ENCODE peak calls at places on chromosomes 2 and 18, in ten cellular contexts. S is HCT116, G is H1, M is IMR-90, L is spleen, Z is adrenal gland, X is heart left ventricle, U is thyroid gland, K is right lobe of liver, R is body of pancreas. I is an unnamed sample. For H3K27me3, the result is how much of the 10 kb centered on the place peaks cover.

GRCh38 chr2:179825494-179825893 is 35.9 kb downstream of the ZNF385B start:
- DNase-seq in X (no peak), Z (no peak), U (no peak), S (no peak), K (no peak), M (no peak), L (no peak), R (no peak), G (no peak), I (no peak)

GRCh38 chr2:22897428-22897827 is 487.6 kb upstream of the KLHL29 start:
- DNase-seq in X (no peak), R (no peak), L (no peak), M (no peak), K (no peak), Z (no peak), U (no peak), S (no peak), G (no peak), I (no peak)

GRCh38 chr2:173657996-173658717 is 303.5 kb downstream of the CDCA7 start:
- DNase-seq in R (peak), U (no peak), M (peak), G (no peak), K (no peak), L (no peak), S (peak), X (no peak), Z (peak), I (no peak)

GRCh38 chr2:64779117-64779690 is 125.5 kb upstream of the SERTAD2 start:
- DNase-seq in X (no peak), S (no peak), L (no peak), K (no peak), M (peak), R (no peak), U (peak), G (no peak), Z (peak), I (no peak)

GRCh38 chr18:60358516-60358915 is 14.1 kb downstream of the MC4R start:
- DNase-seq in U (no peak), Z (no peak), G (no peak), X (no peak), K (no peak), M (peak), L (no peak), S (no peak), R (no peak), I (no peak)

GRCh38 chr2:75710220-75710576 is 517 bp downstream of the GCFC2 start:
- DNase-seq in Z (no peak), K (no peak), L (no peak), R (no peak), G (no peak), M (no peak), X (no peak), S (no peak), U (no peak), I (no peak)

GRCh38 chr2:134089454-134089853 is 164.4 kb upstream of the MGAT5 start:
- DNase-seq in M (no peak), L (no peak), U (no peak), S (no peak), Z (no peak), R (no peak), G (no peak), X (no peak), K (no peak), I (no peak)

GRCh38 chr2:28471701-28472236 is 24.1 kb upstream of the PLB1 start:
- DNase-seq in Z (no peak), K (no peak), R (no peak), S (no peak), L (peak), M (no peak), X (no peak), U (no peak), G (no peak), I (no peak)

GRCh38 chr18:23735021-23735464 is 45.8 kb downstream of the LAMA3 start:
- DNase-seq in S (no peak), G (no peak), Z (no peak), K (no peak), U (no peak), R (no peak), M (no peak), X (no peak), L (no peak), I (no peak)

GRCh38 chr2:154762638-154763037 is 64.1 kb downstream of the KCNJ3 start:
- DNase-seq in R (no peak), G (no peak), L (no peak), Z (no peak), U (no peak), M (no peak), K (no peak), S (no peak), X (no peak), I (no peak)

GRCh38 chr2:60958361-60958760 is 59.2 kb upstream of the PEX13 start:
- DNase-seq in U (no peak), S (no peak), R (no peak), Z (no peak), K (no peak), M (peak), G (no peak), X (no peak), L (no peak), I (no peak)

GRCh38 chr18:23740105-23740830 is 51.0 kb downstream of the LAMA3 start:
- DNase-seq in R (no peak), Z (no peak), L (no peak), U (no peak), M (no peak), X (no peak), K (no peak), S (no peak), G (no peak), I (no peak)

GRCh38 chr2:64645014-64645418 is 8.7 kb downstream of the SERTAD2 start:
- DNase-seq in L (no peak), R (peak), X (peak), G (no peak), S (no peak), M (peak), U (peak), K (no peak), Z (peak), I (no peak)

GRCh38 chr2:189625636-189626035 is 35.6 kb upstream of the ASNSD1 start:
- DNase-seq in K (no peak), R (no peak), X (no peak), M (no peak), U (no peak), G (no peak), S (no peak), Z (no peak), L (no peak), I (no peak)

GRCh38 chr2:231632559-231633142 is 40.0 kb downstream of the TEX44 start:
- DNase-seq in G (no peak), R (no peak), X (no peak), L (no peak), M (peak), Z (no peak), S (no peak), K (no peak), U (no peak), I (no peak)

GRCh38 chr2:16649353-16650286 is 16.0 kb downstream of the CYRIA start:
- DNase-seq in X (no peak), R (no peak), M (no peak), K (no peak), L (no peak), Z (no peak), U (no peak), S (no peak), G (no peak), I (no peak)

GRCh38 chr18:7598167-7599062 is 31.3 kb downstream of the PTPRM start:
- DNase-seq in K (no peak), G (no peak), X (no peak), U (no peak), Z (no peak), S (no peak), M (peak), L (no peak), R (peak), I (no peak)

GRCh38 chr2:82481207-82481606 is 1977.9 kb downstream of the SUCLG1 start:
- DNase-seq in G (no peak), K (no peak), X (no peak), R (no peak), S (no peak), M (no peak), L (no peak), U (no peak), Z (no peak), I (no peak)

GRCh38 chr2:166249318-166249717 is 121.5 kb upstream of the SCN1A start:
- DNase-seq in L (no peak), K (no peak), M (no peak), R (no peak), G (no peak), U (no peak), X (no peak), S (no peak), Z (no peak), I (no peak)

GRCh38 chr2:25184254-25184653 is 15.9 kb upstream of the POMC start:
- DNase-seq in Z (no peak), X (no peak), M (no peak), R (peak), G (no peak), L (no peak), S (no peak), U (no peak), K (no peak), I (no peak)

GRCh38 chr18:53864758-53865157 is 359.7 kb downstream of the MBD2 start:
- DNase-seq in U (no peak), Z (no peak), G (no peak), K (no peak), X (no peak), M (no peak), L (no peak), R (no peak), S (no peak), I (no peak)

GRCh38 chr2:70830333-70830732 is 5.3 kb downstream of the CD207 start:
- DNase-seq in R (no peak), S (no peak), K (no peak), U (no peak), X (no peak), Z (no peak), L (no peak), G (no peak), M (no peak), I (no peak)

GRCh38 chr2:28626891-28627421 is 124.7 kb upstream of the PPP1CB start:
- DNase-seq in X (no peak), S (no peak), R (peak), L (peak), Z (peak), U (no peak), G (no peak), M (peak), K (no peak), I (no peak)

GRCh38 chr2:201233192-201234166 is 26.9 kb upstream of the CASP8 start:
- DNase-seq in Z (peak), K (peak), G (peak), M (no peak), S (peak), X (peak), L (peak), U (peak), R (peak), I (peak)
- TF ChIP-seq POLR2A in Z (peak), K (peak), G (no peak), M (no peak), S (peak), X (peak), L (peak), U (no peak), R (no peak), I (no peak)

DNA sequence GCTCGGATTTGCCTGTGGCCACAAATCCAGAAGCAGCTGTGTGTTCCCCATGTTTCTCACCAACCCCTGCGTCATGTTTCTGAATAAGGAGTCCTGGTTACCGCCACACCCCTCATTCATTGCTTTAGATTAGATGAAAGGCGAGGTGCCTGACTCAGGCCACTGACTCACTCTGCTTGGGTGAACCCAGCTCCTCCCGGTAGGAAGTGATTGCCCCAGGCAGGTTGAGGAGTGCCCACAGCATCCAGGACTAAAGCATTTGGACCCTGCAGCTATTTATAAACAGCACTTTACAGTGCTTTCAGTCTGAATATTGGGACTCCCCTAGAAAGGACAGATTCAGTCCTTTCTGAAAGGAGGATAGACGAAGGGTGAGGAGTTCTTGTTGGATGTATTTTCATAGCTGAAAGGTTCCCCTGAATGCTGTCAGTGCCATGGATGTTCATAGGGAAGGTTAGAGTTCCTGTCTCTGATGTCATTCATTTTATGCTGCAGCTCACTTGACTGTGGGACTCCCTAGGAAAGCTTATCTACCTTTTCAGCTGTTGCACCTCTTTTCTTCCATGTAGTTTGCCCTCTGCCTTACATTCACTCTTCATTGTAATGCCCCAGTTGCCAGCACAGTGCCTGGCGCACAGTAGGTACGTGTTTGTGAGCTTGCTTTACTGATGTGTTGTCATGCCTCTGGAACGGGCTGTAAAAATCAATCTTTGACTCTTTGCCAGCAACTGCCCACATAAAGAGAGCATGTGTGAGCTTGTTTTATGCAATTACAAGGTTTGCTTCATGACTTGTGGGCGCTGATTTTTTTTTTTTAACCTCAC is 14.9 kb downstream of the ITGA6 start:
- DNase-seq in R (peak), G (no peak), L (no peak), K (no peak), U (no peak), X (no peak), S (peak), M (peak), Z (peak), I (peak)
- H3K4me3 ChIP-seq in R (no peak), G (peak), L (no peak), K (no peak), U (no peak), X (no peak), S (peak), M (no peak), Z (no peak), I (no peak)

GRCh38 chr2:199462167-199462976 is 4.6 kb upstream of the SATB2 start:
- DNase-seq in K (no peak), G (no peak), X (no peak), M (no peak), R (no peak), Z (no peak), L (no peak), U (no peak), S (no peak), I (no peak)
- H3K27me3 ChIP-seq in K (half or more), G (half or more), X (half or more), M (under half), R (under half), Z (half or more), L (half or more), U (half or more), S (under half), I (half or more)

GRCh38 chr2:20822535-20823490 is at the start of gene LDAH:
- DNase-seq in L (peak), X (peak), Z (peak), R (peak), M (peak), U (peak), K (peak), S (peak), G (peak), I (peak)
- TF ChIP-seq POLR2A in L (no peak), X (peak), Z (no peak), R (peak), M (peak), U (no peak), K (peak), S (peak), G (peak), I (no peak)

DNA sequence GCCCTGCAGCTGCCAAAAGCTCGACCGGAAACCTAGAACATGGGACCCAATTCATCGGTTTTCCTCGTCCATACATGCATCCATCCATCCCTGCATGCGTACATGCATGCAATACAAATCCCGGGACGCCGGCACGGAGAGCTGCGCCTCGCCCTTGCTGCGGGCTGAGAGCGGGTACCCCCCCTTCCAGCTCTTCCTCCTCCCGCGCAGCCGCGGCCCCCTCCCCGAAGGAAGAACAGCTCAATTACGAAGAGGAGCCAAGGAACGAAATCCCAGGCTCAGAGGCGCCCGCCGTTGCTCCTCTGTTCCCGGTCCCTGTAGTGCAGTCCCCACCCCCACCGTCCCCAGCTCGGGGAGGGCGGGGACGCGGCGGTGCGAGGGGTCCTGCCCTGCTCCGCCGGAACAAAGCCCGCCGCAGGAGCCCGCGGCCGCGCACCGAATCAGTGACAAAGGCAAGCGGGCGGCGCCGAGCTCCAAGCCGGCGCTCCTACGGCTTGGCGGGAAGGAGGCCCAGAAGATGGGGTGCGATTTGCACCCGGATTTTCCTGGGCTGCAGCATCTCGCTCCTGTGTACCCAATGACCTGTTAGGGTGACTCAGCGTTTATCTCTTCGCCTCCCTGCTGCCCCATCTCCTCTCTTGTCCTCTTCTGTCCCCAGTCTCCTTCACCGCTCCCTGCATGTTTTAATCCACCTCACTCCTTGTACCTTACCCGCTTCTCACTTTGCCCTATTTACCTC is 8.9 kb upstream of the POU3F3 start:
- DNase-seq in G (no peak), S (no peak), L (no peak), M (no peak), X (no peak), R (no peak), Z (no peak), U (no peak), K (no peak), I (no peak)
- H3K4me3 ChIP-seq in G (peak), S (no peak), L (no peak), M (no peak), X (peak), R (no peak), Z (no peak), U (no peak), K (no peak), I (no peak)

GRCh38 chr2:74502720-74503505 is 3.5 kb upstream of the LBX2 start:
- DNase-seq in K (peak), S (peak), L (peak), R (peak), G (no peak), X (peak), Z (peak), U (peak), M (peak), I (peak)
- H3K27me3 ChIP-seq in K (under half), S (under half), L (under half), R (under half), G (half or more), X (under half), Z (under half), U (under half), M (under half), I (under half)

DNA sequence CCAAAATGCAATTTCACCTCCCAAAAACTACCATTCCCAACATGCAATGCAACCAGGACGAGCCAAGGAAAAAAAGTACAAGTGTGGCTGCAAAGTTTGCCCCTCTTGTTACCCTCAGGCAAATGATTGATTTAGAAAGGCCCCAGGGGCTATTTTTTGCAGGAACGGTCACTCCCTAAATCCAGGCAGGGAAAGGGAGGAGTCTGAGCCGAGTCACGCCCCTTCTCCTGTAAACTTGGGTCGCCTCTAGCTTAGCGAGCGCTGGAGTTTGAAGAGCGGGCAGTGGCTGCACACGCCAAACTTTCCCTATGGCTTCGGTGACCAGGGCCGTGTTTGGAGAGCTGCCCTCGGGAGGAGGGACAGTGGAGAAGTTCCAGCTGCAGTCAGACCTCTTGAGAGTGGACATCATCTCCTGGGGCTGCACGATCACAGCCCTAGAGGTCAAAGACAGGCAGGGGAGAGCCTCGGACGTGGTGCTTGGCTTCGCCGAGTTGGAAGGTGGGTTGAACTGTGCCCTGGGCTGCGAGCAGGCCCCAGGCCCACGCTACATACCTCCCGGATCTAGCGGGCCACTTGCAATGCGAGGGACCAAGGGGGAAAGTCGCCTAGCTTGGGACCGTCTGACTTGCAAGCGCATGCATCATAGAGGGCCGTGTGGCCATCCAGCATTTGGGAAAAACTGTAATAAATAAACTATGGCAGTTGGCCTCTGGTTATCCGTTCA is at the start of gene GALM:
- DNase-seq in Z (peak), U (peak), K (peak), M (peak), S (peak), L (peak), G (peak), R (peak), X (peak), I (no peak)
- TF ChIP-seq POLR2A in Z (peak), U (no peak), K (peak), M (no peak), S (peak), L (no peak), G (no peak), R (no peak), X (peak), I (no peak)

GRCh38 chr2:205273148-205273547 is 409.2 kb upstream of the NRP2 start:
- DNase-seq in Z (no peak), L (no peak), G (no peak), X (no peak), U (no peak), S (no peak), M (no peak), K (no peak), R (no peak), I (no peak)

GRCh38 chr2:205274801-205275200 is 407.5 kb upstream of the NRP2 start:
- DNase-seq in X (no peak), S (no peak), R (no peak), U (no peak), K (no peak), L (no peak), G (no peak), Z (no peak), M (no peak), I (no peak)

GRCh38 chr2:205280630-205281225 is 401.6 kb upstream of the NRP2 start:
- DNase-seq in L (no peak), X (no peak), K (no peak), M (no peak), Z (no peak), G (no peak), U (no peak), R (no peak), S (no peak), I (no peak)

GRCh38 chr2:205273627-205274026 is 408.7 kb upstream of the NRP2 start:
- DNase-seq in Z (no peak), L (no peak), R (no peak), G (no peak), M (no peak), U (no peak), X (no peak), S (no peak), K (no peak), I (no peak)

GRCh38 chr2:205276071-205276777 is 406.1 kb upstream of the NRP2 start:
- DNase-seq in G (peak), K (no peak), U (no peak), S (no peak), M (no peak), Z (no peak), R (no peak), L (no peak), X (no peak), I (no peak)
- H3K4me3 ChIP-seq in G (no peak), K (no peak), U (no peak), S (no peak), M (no peak), Z (no peak), R (no peak), L (no peak), X (no peak), I (no peak)

I was measured in esophagus squamous epithelium.